ENCODE peak calls at places on chromosomes 3 and 15, in ten cellular contexts. Q is adipocyte; H is HepG2; N is stomach; V is body of pancreas; K is mesenchymal stem cell; F is tibial nerve; M is aorta; W is CD8-positive, alpha-beta T cell; S is right lobe of liver. I is an unnamed sample. For H3K4me1, the result is how much of the 10 kb centered on the place peaks cover.

GRCh38 chr3:128878556-128879124 is 780 bp upstream of the ACAD9 start:
- DNase-seq in Q (peak), H (peak), N (no peak), V (no peak), K (peak), F (peak), M (no peak), W (no peak), S (no peak), I (peak)

GRCh38 chr15:67146875-67147381 is 81.5 kb downstream of the SMAD3 start:
- DNase-seq in Q (no peak), H (peak), N (no peak), V (no peak), K (peak), F (no peak), M (peak), W (no peak), S (peak), I (peak)

GRCh38 chr15:93024293-93024692 is 64.7 kb downstream of the RGMA start:
- DNase-seq in Q (no peak), H (no peak), N (no peak), V (no peak), K (no peak), F (no peak), M (no peak), W (no peak), S (no peak), I (no peak)

GRCh38 chr3:170572665-170573253 is 13.1 kb downstream of the SLC7A14 start:
- DNase-seq in Q (peak), H (no peak), N (no peak), V (no peak), K (peak), F (no peak), M (no peak), W (no peak), S (no peak), I (peak)

GRCh38 chr3:180680097-180680430 is 775 bp upstream of the CCDC39 start:
- DNase-seq in Q (no peak), H (no peak), N (no peak), V (peak), K (no peak), F (peak), M (no peak), W (no peak), S (no peak), I (no peak)

GRCh38 chr3:178271740-178272387 is 264.4 kb upstream of the KCNMB2 start:
- DNase-seq in Q (peak), H (no peak), N (no peak), V (no peak), K (peak), F (no peak), M (no peak), W (no peak), S (no peak), I (no peak)

GRCh38 chr15:23069496-23070166 is 30.3 kb upstream of the TUBGCP5 start:
- DNase-seq in Q (no peak), H (no peak), N (no peak), V (no peak), K (no peak), F (no peak), M (no peak), W (no peak), S (no peak), I (peak)

GRCh38 chr3:33174711-33175409 is 43.8 kb downstream of the SUSD5 start:
- DNase-seq in Q (no peak), H (no peak), N (no peak), V (no peak), K (no peak), F (no peak), M (no peak), W (no peak), S (no peak), I (no peak)

GRCh38 chr15:68389936-68390790 is 41.8 kb downstream of the ITGA11 start:
- DNase-seq in Q (no peak), H (no peak), N (peak), V (no peak), K (peak), F (no peak), M (no peak), W (no peak), S (peak), I (no peak)

GRCh38 chr15:55282284-55282833 is 7.3 kb downstream of the RAB27A start:
- DNase-seq in Q (peak), H (no peak), N (no peak), V (peak), K (peak), F (no peak), M (no peak), W (no peak), S (no peak), I (peak)

GRCh38 chr3:59286791-59287531 is 237.1 kb upstream of the CFAP20DC start:
- DNase-seq in Q (peak), H (no peak), N (peak), V (peak), K (peak), F (no peak), M (no peak), W (no peak), S (no peak), I (no peak)

GRCh38 chr3:141303481-141304223 is 64.7 kb upstream of the ZBTB38 start:
- DNase-seq in Q (peak), H (peak), N (peak), V (peak), K (peak), F (peak), M (no peak), W (peak), S (no peak), I (peak)

GRCh38 chr3:81816473-81817260 is 55.2 kb upstream of the GBE1 start:
- DNase-seq in Q (peak), H (no peak), N (no peak), V (peak), K (peak), F (no peak), M (no peak), W (no peak), S (peak), I (no peak)

GRCh38 chr15:26298666-26299065 is 435.5 kb upstream of the ATP10A start:
- DNase-seq in Q (no peak), H (no peak), N (no peak), V (no peak), K (no peak), F (no peak), M (no peak), W (no peak), S (no peak), I (no peak)

GRCh38 chr3:179432021-179432420 is 19.2 kb downstream of the GNB4 start:
- DNase-seq in Q (peak), H (no peak), N (no peak), V (no peak), K (peak), F (peak), M (peak), W (no peak), S (no peak), I (no peak)

GRCh38 chr15:74752486-74753395 is 4.1 kb downstream of the CYP1A2 start:
- DNase-seq in Q (peak), H (no peak), N (no peak), V (no peak), K (no peak), F (no peak), M (no peak), W (no peak), S (no peak), I (peak)

GRCh38 chr3:16302082-16302631 is 37.1 kb downstream of the OXNAD1 start:
- DNase-seq in Q (no peak), H (no peak), N (no peak), V (no peak), K (no peak), F (no peak), M (no peak), W (no peak), S (no peak), I (no peak)

GRCh38 chr3:9890249-9891071 is at the start of gene JAGN1:
- DNase-seq in Q (peak), H (peak), N (peak), V (peak), K (peak), F (peak), M (peak), W (peak), S (peak), I (peak)

GRCh38 chr3:150069633-150070032 is 98.9 kb upstream of the PFN2 start:
- DNase-seq in Q (no peak), H (no peak), N (no peak), V (no peak), K (no peak), F (no peak), M (no peak), W (no peak), S (no peak), I (no peak)

GRCh38 chr3:27590437-27591320 is 106.5 kb upstream of the SLC4A7 start:
- DNase-seq in Q (peak), H (no peak), N (no peak), V (no peak), K (peak), F (peak), M (no peak), W (no peak), S (no peak), I (no peak)

GRCh38 chr3:179098388-179099077 is 26.9 kb upstream of the ZMAT3 start:
- DNase-seq in Q (peak), H (no peak), N (no peak), V (no peak), K (peak), F (no peak), M (no peak), W (no peak), S (no peak), I (no peak)

GRCh38 chr15:98731712-98732450 is 83.5 kb downstream of the IGF1R start:
- DNase-seq in Q (no peak), H (no peak), N (no peak), V (no peak), K (no peak), F (no peak), M (no peak), W (no peak), S (no peak), I (no peak)

GRCh38 chr15:92009162-92009561 is 155.7 kb downstream of the SLCO3A1 start:
- DNase-seq in Q (no peak), H (no peak), N (no peak), V (no peak), K (no peak), F (no peak), M (no peak), W (no peak), S (no peak), I (no peak)

GRCh38 chr3:186532641-186533072 is 11.5 kb downstream of the CRYGS start:
- DNase-seq in Q (no peak), H (no peak), N (no peak), V (no peak), K (no peak), F (no peak), M (no peak), W (no peak), S (no peak), I (no peak)

GRCh38 chr3:197209366-197210260 is 88.8 kb downstream of the DLG1 start:
- DNase-seq in Q (no peak), H (no peak), N (no peak), V (no peak), K (no peak), F (no peak), M (no peak), W (no peak), S (no peak), I (no peak)

GRCh38 chr3:96779810-96780209 is 34.6 kb upstream of the EPHA6 start:
- DNase-seq in Q (no peak), H (no peak), N (no peak), V (no peak), K (no peak), F (no peak), M (no peak), W (no peak), S (no peak), I (no peak)

GRCh38 chr15:40337597-40337996 is 3.1 kb downstream of the CCDC9B start:
- DNase-seq in Q (no peak), H (no peak), N (no peak), V (no peak), K (no peak), F (no peak), M (peak), W (no peak), S (no peak), I (no peak)
- H3K4me1 ChIP-seq in Q (half or more), H (under half), N (half or more), V (half or more), K (half or more), F (half or more), M (under half), W (under half), S (under half), I (under half)

GRCh38 chr3:124826703-124827102 is 60.5 kb downstream of the ITGB5 start:
- DNase-seq in Q (peak), H (no peak), N (no peak), V (no peak), K (peak), F (no peak), M (peak), W (no peak), S (no peak), I (no peak)

GRCh38 chr3:124832782-124833709 is 54.1 kb downstream of the ITGB5 start:
- DNase-seq in Q (peak), H (no peak), N (no peak), V (no peak), K (peak), F (no peak), M (no peak), W (no peak), S (no peak), I (peak)

GRCh38 chr3:124831631-124832184 is 55.5 kb downstream of the ITGB5 start:
- DNase-seq in Q (no peak), H (no peak), N (no peak), V (no peak), K (no peak), F (no peak), M (no peak), W (no peak), S (no peak), I (no peak)

GRCh38 chr3:124829819-124830554 is 57.2 kb downstream of the ITGB5 start:
- DNase-seq in Q (no peak), H (peak), N (no peak), V (no peak), K (no peak), F (no peak), M (no peak), W (no peak), S (no peak), I (no peak)

DNA sequence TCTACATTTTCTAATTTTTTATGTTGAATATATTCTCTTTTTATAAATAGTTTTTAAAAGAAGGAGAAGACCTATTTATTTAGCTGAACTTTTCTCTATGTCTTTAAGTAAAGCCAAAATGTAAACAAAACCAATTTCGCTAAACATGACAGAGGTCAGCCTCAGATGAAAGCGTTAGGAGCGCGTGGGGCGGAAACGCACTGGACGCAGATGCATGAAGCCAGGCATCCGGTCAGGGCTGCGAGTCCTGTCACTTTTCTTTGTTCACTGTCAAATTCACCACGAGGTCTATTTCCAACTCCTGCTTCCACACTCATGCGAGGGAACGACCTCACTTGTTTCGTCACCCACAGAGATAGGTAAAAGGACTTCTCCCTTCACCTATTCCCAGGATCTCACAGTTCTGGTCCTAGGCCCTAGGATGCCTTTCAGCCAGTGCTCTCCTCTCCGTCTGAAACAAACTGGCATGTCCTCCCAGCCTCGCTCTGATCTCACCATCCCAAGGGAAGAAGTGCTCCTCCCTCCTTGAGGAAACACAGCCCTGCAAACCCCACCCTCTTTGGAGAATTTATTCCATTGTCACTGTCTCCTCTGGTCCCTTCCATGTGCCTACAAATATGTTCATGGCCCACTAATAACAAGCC is 57.9 kb downstream of the ITGB5 start:
- DNase-seq in Q (no peak), H (no peak), N (no peak), V (no peak), K (peak), F (peak), M (peak), W (no peak), S (no peak), I (no peak)
- H3K4me1 ChIP-seq in Q (half or more), H (half or more), N (half or more), V (under half), K (under half), F (under half), M (under half), W (under half), S (under half), I (half or more)

DNA sequence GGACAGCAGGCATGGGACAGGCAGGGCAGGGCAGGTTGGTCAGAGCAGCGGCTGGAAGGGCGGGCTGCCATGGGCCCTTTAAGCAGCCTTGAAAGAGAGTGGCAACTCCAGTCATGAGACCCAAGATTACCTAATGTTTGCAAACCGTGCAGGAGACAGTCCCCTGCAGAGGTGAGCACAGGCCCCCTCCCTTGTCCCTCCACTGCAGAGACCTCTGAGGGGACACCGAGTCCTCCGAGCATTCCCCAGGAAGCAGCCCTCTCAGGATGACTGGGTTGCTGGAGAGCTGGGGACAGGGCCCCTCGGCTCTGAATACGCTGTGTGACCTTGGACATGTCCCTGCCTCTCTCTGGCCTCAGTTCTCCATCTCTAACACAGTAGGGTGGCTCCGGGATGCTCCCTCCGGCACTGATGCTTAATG is 81.4 kb downstream of the IQSEC1 start:
- DNase-seq in Q (no peak), H (peak), N (peak), V (peak), K (no peak), F (no peak), M (peak), W (no peak), S (no peak), I (no peak)
- H3K4me1 ChIP-seq in Q (under half), H (under half), N (half or more), V (under half), K (under half), F (under half), M (under half), W (under half), S (under half), I (half or more)

DNA sequence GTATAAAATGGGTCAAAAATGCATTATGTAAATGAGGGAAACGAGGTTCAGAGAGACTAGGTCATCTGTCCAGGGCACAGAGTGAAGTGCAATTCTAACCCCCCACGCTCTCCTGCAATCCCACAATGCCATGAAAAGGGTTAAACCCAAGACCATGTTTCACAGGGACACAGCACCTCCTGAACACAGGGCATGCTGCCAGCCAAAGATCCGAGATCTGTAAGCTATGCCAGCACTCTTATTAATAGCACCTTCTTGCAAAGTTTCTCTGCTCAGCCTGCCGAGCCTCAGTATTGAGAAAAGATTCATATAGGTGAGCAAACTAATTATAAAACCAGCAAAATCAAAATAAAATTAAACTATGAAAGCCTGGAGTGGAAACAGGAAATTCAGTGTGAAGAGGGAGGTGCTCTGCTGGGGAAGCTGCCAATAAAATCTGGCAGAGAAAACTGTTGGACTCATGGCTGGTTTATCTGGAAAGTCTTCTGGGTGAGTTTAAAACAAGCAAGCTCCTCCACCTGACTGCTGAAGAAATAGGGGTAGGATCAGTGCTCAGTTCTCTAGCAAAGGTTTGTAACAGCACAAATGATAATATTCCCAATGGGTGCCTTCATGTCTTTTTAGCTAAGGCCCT is 50.3 kb downstream of the LRIG1 start:
- DNase-seq in Q (peak), H (no peak), N (peak), V (peak), K (no peak), F (peak), M (peak), W (no peak), S (peak), I (no peak)
- H3K4me1 ChIP-seq in Q (under half), H (under half), N (half or more), V (half or more), K (under half), F (under half), M (under half), W (under half), S (half or more), I (under half)

GRCh38 chr3:195096484-195097330 is 174.3 kb downstream of the XXYLT1 start:
- DNase-seq in Q (no peak), H (no peak), N (no peak), V (no peak), K (no peak), F (no peak), M (peak), W (no peak), S (no peak), I (no peak)
- H3K4me1 ChIP-seq in Q (under half), H (under half), N (under half), V (under half), K (under half), F (under half), M (under half), W (under half), S (under half), I (under half)

GRCh38 chr15:72585659-72586058 is 68.8 kb upstream of the GOLGA6B start:
- DNase-seq in Q (peak), H (peak), N (no peak), V (no peak), K (peak), F (no peak), M (no peak), W (no peak), S (no peak), I (no peak)
- H3K4me1 ChIP-seq in Q (under half), H (under half), N (under half), V (under half), K (under half), F (under half), M (under half), W (under half), S (under half), I (under half)

GRCh38 chr15:31435256-31435781 is 108.7 kb downstream of the KLF13 start:
- DNase-seq in Q (peak), H (peak), N (peak), V (peak), K (peak), F (peak), M (peak), W (peak), S (peak), I (peak)
- H3K4me1 ChIP-seq in Q (under half), H (under half), N (under half), V (under half), K (under half), F (under half), M (under half), W (half or more), S (under half), I (under half)

DNA sequence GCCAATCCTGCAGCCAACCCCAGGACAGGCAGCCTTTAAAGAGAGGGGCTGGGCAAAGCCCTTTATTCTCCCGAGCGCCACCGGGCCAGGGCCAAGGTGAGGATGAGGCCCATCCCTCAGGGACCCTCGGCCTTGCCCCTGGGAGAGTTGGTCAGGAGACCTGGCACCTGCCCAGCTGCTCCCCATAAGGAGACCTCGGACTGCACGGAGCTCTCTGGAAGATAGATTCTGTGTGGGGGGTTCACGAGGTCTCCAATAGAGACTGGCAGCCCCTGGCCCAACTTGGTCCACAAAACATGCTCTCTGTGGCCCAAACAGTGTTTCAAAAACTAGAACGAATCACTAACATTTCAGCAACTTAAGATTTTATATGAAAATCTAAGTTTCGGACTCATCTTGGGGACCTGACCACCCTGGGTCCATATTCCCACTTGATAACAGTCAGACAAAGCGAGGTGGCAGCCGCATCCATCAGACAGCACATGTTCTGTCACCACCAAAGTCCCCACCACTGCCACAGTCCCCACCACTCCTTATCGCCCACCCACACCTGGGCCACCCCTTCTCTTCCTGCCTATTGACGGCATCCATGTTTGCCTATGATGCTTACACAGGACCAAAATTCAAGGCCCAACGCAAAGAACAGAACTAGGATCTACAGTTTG is 114.4 kb upstream of the RPL32 start:
- DNase-seq in Q (no peak), H (no peak), N (no peak), V (no peak), K (no peak), F (no peak), M (no peak), W (no peak), S (no peak), I (no peak)
- H3K4me1 ChIP-seq in Q (under half), H (under half), N (half or more), V (half or more), K (under half), F (under half), M (under half), W (under half), S (half or more), I (under half)

I was measured in PC-9.